ENCODE peak calls at places on chromosome 6, in six cellular contexts. G is RCC 7860, R is GM06990, T is KBM-7, Q is suprapubic skin, D is ovary. H is an unnamed sample.

GRCh38 chr6:21767891-21768659 is 174.5 kb downstream of the SOX4 start:
- DNase-seq in D (no peak), R (no peak), Q (no peak), T (no peak), G (no peak), H (no peak)

GRCh38 chr6:41767112-41767946 is 12.4 kb downstream of the FRS3 start:
- DNase-seq in Q (no peak), G (no peak), D (peak; percentile 43), R (no peak), T (peak; percentile 66), H (no peak)

GRCh38 chr6:16754864-16755263 is 6.4 kb downstream of the ATXN1 start:
- DNase-seq in G (no peak), D (no peak), Q (no peak), T (no peak), R (no peak), H (no peak)

GRCh38 chr6:41367700-41368099 is 32.3 kb downstream of the NCR2 start:
- DNase-seq in G (no peak), D (peak; percentile 45), Q (no peak), T (peak; percentile 60), R (no peak), H (no peak)

GRCh38 chr6:40962241-40962640 is 76.8 kb downstream of the UNC5CL start:
- DNase-seq in G (peak; percentile 94), Q (no peak), D (no peak), R (peak; percentile 27), T (peak; percentile 2), H (peak; percentile 36)

GRCh38 chr6:54020311-54020710 is 90.9 kb upstream of the MLIP start:
- DNase-seq in R (no peak), D (no peak), G (no peak), T (no peak), Q (no peak), H (no peak)

GRCh38 chr6:40958740-40959139 is 80.3 kb downstream of the UNC5CL start:
- DNase-seq in G (peak; percentile 26), D (no peak), R (no peak), T (no peak), Q (no peak), H (no peak)

GRCh38 chr6:116536216-116536621 is 9.3 kb downstream of the TRAPPC3L start:
- DNase-seq in Q (no peak), G (peak; percentile 13), R (peak; percentile 22), D (no peak), T (peak; percentile 71), H (no peak)

GRCh38 chr6:151288711-151289398 is 49.1 kb downstream of the AKAP12 start:
- DNase-seq in D (no peak), T (no peak), R (no peak), Q (no peak), G (no peak), H (no peak)

GRCh38 chr6:34654061-34654460 is 42.5 kb downstream of the ILRUN start:
- DNase-seq in D (no peak), R (no peak), T (no peak), G (no peak), Q (no peak), H (no peak)

GRCh38 chr6:20674664-20675063 is 140.4 kb downstream of the CDKAL1 start:
- DNase-seq in R (no peak), D (no peak), G (no peak), Q (no peak), T (no peak), H (no peak)

GRCh38 chr6:37521674-37522073 is 22.0 kb upstream of the CCDC167 start:
- DNase-seq in Q (no peak), R (no peak), D (no peak), G (no peak), T (no peak), H (no peak)

GRCh38 chr6:123965894-123966293 is 162.2 kb downstream of the NKAIN2 start:
- DNase-seq in Q (no peak), R (no peak), G (no peak), T (no peak), D (no peak), H (no peak)

GRCh38 chr6:55794136-55794812 is 81.1 kb downstream of the BMP5 start:
- DNase-seq in T (no peak), R (no peak), D (no peak), G (peak; percentile 69), Q (no peak), H (no peak)

GRCh38 chr6:141133836-141134235 is 998.9 kb upstream of the GJE1 start:
- DNase-seq in R (no peak), D (no peak), G (no peak), T (no peak), Q (no peak), H (no peak)

GRCh38 chr6:70396796-70397729 is 16.2 kb upstream of the FAM135A start:
- DNase-seq in D (no peak), T (peak; percentile 10), G (no peak), Q (no peak), R (no peak), H (no peak)

GRCh38 chr6:156881687-156882629 is 104.8 kb downstream of the ARID1B start:
- DNase-seq in R (no peak), T (no peak), G (no peak), Q (no peak), D (no peak), H (no peak)

GRCh38 chr6:41061196-41061726 is 8.3 kb downstream of the APOBEC2 start:
- DNase-seq in R (no peak), G (no peak), Q (no peak), T (no peak), D (no peak), H (no peak)

GRCh38 chr6:49849121-49849907 is 17.0 kb downstream of the CRISP1 start:
- DNase-seq in Q (no peak), D (no peak), R (peak; percentile 16), T (peak; percentile 64), G (peak; percentile 41), H (no peak)

GRCh38 chr6:133887478-133887877 is 1.4 kb upstream of the TCF21 start:
- DNase-seq in R (no peak), G (no peak), D (no peak), Q (no peak), T (no peak), H (no peak)

GRCh38 chr6:146785001-146785585 is 186.3 kb downstream of the ADGB start:
- DNase-seq in G (peak; percentile 27), T (peak; percentile 60), Q (no peak), R (no peak), D (no peak), H (no peak)

GRCh38 chr6:47179286-47179685 is 130.4 kb downstream of the TNFRSF21 start:
- DNase-seq in T (no peak), Q (no peak), D (no peak), R (no peak), G (no peak), H (no peak)

GRCh38 chr6:125086716-125087115 is 66.9 kb upstream of the TPD52L1 start:
- DNase-seq in D (no peak), Q (no peak), G (no peak), T (no peak), R (no peak), H (no peak)

GRCh38 chr6:121187833-121188200 is 146.5 kb downstream of the TBC1D32 start:
- DNase-seq in G (no peak), D (no peak), T (no peak), R (no peak), Q (no peak), H (no peak)

GRCh38 chr6:41476407-41476806 is 69.8 kb upstream of the FOXP4 start:
- DNase-seq in R (no peak), G (no peak), D (no peak), Q (no peak), T (no peak), H (no peak)

GRCh38 chr6:35435075-35435837 is 16.9 kb upstream of the FANCE start:
- DNase-seq in Q (no peak), R (no peak), G (no peak), D (no peak), T (no peak), H (no peak)

H was measured in GM12878.